ENCODE peak calls at places on chromosomes 16 and 17, in nine cellular contexts. J is SJSA1; B is upper lobe of right lung; W is sigmoid colon; P is cardiac muscle cell; Y is spleen; S is SK-N-SH; A is uterus; X is effector memory CD4-positive, alpha-beta T cell. T is an unnamed sample. For H3K36me3, the result is how much of the 10 kb centered on the place peaks cover.

GRCh38 chr17:50363217-50364060 is 9.5 kb downstream of the MRPL27 start:
- DNase-seq in A (no peak), W (peak), S (peak), J (peak), Y (no peak), B (no peak), X (no peak), P (peak), T (no peak)

GRCh38 chr17:69733171-69734014 is 318.9 kb downstream of the MAP2K6 start:
- DNase-seq in A (no peak), X (no peak), W (no peak), J (peak), P (peak), S (no peak), Y (no peak), B (no peak), T (peak)

GRCh38 chr17:77437017-77437416 is 296.2 kb downstream of the SEC14L1 start:
- DNase-seq in P (peak), S (peak), Y (peak), J (no peak), B (no peak), A (no peak), W (peak), X (no peak), T (no peak)

GRCh38 chr16:17561056-17561455 is 90.3 kb upstream of the XYLT1 start:
- DNase-seq in X (no peak), W (no peak), S (no peak), B (no peak), J (no peak), Y (no peak), A (no peak), P (no peak), T (no peak)

GRCh38 chr17:42212382-42212781 is 18.1 kb upstream of the GHDC start:
- DNase-seq in P (no peak), X (no peak), S (no peak), W (no peak), B (no peak), A (no peak), J (no peak), Y (no peak), T (no peak)

GRCh38 chr16:81624718-81625543 is 154.2 kb upstream of the PLCG2 start:
- DNase-seq in J (no peak), A (no peak), W (no peak), P (no peak), Y (no peak), B (no peak), S (no peak), X (no peak), T (no peak)

GRCh38 chr16:68331879-68332410 is 21.1 kb downstream of the PRMT7 start:
- DNase-seq in W (no peak), X (no peak), J (no peak), B (no peak), P (no peak), A (no peak), Y (no peak), S (no peak), T (no peak)

GRCh38 chr16:22220714-22221113 is 14.6 kb downstream of the EEF2K start:
- DNase-seq in W (no peak), J (no peak), B (no peak), S (no peak), X (no peak), A (no peak), P (no peak), Y (no peak), T (no peak)

GRCh38 chr17:47966079-47966519 is 4.8 kb upstream of the CDK5RAP3 start:
- DNase-seq in P (no peak), S (no peak), X (no peak), A (peak), Y (no peak), B (no peak), J (no peak), W (no peak), T (no peak)

DNA sequence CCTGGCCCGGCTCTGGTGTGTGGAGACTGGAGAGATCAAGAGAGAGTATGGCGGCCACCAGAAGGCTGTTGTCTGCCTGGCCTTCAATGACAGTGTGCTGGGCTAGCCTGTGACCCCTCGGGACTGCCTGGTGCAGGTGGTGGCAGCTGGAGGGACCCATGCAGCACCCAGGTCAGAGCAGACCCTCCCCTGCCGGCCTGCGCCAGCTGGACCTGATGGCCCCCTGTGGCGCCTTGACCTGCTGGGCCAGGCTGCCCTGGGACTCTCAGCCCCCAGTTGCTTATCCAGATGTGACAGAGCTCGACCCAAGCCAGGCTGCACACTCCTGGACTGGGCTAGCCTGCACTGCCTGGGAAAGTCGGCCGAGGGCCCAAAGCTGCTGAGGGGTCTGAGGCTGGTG is 1.9 kb downstream of the BRICD5 start:
- DNase-seq in P (no peak), B (no peak), X (no peak), W (no peak), J (no peak), Y (no peak), S (no peak), A (no peak), T (no peak)
- H3K36me3 ChIP-seq in P (under half), B (under half), X (under half), W (under half), J (half or more), Y (under half), S (under half), A (under half), T (half or more)

DNA sequence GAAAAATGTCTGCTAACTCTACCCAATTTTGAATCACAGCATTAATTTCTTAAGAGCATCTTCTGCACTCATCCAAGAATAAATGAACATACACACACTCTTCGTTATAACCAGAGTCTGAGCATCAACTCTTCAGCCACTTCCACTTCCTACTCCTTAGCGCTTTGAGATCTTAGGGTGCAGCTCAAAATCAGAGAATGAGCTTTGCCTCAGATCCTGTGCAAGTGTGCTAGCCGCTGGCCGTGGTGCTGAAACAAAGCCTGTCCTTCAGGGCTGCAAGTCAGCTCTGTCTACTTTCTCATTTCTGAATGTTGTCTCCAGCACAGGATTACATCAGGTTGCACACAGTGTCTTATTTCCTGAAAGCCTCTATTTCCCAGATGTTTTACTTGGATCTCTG is 165.4 kb downstream of the AIPL1 start:
- DNase-seq in P (peak), Y (no peak), S (no peak), A (no peak), X (no peak), J (no peak), B (no peak), W (no peak), T (no peak)
- H3K36me3 ChIP-seq in P (under half), Y (under half), S (under half), A (under half), X (under half), J (under half), B (under half), W (under half), T (under half)

DNA sequence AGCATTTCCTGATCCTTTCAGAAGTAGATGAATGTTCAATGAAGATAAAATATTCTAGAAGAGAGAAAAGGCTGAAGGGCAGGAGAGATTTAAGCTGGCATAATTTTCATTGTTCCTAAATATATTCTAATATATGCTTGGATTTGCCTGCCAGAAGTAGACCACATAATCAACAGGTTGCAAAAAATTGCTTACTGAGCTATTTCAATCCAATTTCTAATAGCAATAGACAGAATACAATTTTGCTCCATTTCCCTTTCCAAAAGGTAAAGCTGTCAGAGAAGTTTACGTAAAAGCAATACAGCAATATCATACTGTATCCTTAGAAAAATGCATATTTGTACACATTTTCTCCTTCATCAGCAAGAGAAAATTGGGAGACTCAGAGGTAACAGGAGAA is 237.3 kb downstream of the PMP22 start:
- DNase-seq in A (no peak), J (no peak), X (no peak), W (no peak), Y (no peak), P (no peak), B (no peak), S (no peak), T (no peak)
- H3K36me3 ChIP-seq in A (under half), J (under half), X (under half), W (under half), Y (under half), P (under half), B (under half), S (under half), T (under half)

DNA sequence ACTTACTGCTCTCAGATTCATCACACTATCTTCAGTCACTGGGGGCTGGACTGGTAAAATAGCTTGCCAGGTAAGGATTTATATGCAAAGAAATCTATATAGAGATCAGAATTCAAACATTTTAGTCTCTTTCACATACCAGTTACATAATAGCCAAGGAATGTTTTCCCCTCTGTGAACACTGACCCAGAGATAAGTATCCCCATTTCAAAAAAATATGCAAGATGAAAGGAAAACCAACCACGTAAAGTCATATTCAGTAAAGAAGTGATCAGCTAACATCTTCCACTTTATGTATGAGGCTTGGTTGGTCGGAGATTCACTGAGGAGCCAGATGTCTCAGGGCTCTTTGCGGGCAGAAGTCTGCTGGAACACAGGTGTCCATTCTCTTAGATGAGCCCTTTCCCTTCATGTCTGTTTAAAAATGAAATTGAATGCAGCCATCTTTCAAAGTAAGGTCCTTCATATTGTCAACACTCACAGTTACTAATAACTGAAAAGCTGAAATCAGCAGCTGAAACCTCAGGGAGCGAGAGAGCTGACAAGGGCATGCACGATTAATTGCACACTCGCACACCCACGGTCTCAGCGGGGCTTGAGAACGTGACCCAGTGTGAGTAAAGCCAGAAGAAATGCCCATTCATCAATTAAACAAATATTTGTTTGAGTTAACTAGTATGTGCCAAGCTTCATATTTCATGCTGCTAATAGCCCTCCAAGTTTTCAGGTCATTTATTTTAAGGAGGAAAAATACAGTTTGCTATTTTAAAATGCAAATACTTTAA is 161.2 kb downstream of the MRTFB start:
- DNase-seq in S (no peak), J (no peak), W (no peak), A (no peak), B (no peak), X (no peak), P (no peak), Y (no peak), T (no peak)
- H3K36me3 ChIP-seq in S (under half), J (under half), W (under half), A (under half), B (under half), X (under half), P (under half), Y (under half), T (under half)

DNA sequence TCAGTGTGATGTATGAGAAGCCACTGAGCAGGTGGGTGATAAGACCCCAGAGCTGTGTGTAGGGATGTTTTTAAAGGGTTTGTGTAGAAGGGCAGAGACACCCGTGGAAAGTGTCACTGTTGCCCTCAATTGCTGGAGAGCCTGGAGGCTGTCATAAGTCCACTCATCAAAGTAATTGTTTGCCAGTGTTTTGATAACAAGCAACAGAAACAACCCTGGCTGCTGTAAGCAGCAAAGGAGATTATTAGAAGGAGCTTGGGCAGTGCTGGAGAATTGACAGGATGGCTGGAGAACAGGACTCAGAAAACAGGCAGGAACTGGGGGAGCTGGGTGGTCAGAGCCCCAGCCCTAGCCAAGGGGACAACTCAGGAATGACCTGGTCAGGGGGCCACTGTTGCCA is 119.6 kb downstream of the CCDC182 start:
- DNase-seq in J (no peak), Y (no peak), A (no peak), B (no peak), P (no peak), W (no peak), S (peak), X (no peak), T (no peak)
- H3K36me3 ChIP-seq in J (under half), Y (under half), A (under half), B (under half), P (under half), W (under half), S (under half), X (under half), T (half or more)

GRCh38 chr17:13000561-13000960 is 17.3 kb downstream of the ELAC2 start:
- DNase-seq in B (no peak), A (no peak), Y (no peak), S (no peak), X (no peak), J (no peak), P (no peak), W (peak), T (no peak)

GRCh38 chr17:13002761-13003453 is 14.9 kb downstream of the ELAC2 start:
- DNase-seq in W (peak), B (peak), S (peak), Y (no peak), X (peak), J (peak), P (peak), A (peak), T (peak)

GRCh38 chr17:13003454-13003851 is 14.4 kb downstream of the ELAC2 start:
- DNase-seq in S (no peak), J (no peak), B (no peak), A (no peak), W (peak), Y (peak), X (no peak), P (no peak), T (no peak)

GRCh38 chr17:13003927-13004326 is 13.9 kb downstream of the ELAC2 start:
- DNase-seq in J (no peak), W (peak), X (no peak), P (no peak), S (no peak), Y (no peak), B (no peak), A (no peak), T (no peak)

GRCh38 chr17:13001991-13002615 is 15.7 kb downstream of the ELAC2 start:
- DNase-seq in Y (no peak), J (no peak), W (peak), P (peak), X (no peak), A (no peak), B (no peak), S (no peak), T (no peak)
- H3K36me3 ChIP-seq in Y (half or more), J (half or more), W (half or more), P (half or more), X (half or more), A (under half), B (half or more), S (half or more), T (half or more)

DNA sequence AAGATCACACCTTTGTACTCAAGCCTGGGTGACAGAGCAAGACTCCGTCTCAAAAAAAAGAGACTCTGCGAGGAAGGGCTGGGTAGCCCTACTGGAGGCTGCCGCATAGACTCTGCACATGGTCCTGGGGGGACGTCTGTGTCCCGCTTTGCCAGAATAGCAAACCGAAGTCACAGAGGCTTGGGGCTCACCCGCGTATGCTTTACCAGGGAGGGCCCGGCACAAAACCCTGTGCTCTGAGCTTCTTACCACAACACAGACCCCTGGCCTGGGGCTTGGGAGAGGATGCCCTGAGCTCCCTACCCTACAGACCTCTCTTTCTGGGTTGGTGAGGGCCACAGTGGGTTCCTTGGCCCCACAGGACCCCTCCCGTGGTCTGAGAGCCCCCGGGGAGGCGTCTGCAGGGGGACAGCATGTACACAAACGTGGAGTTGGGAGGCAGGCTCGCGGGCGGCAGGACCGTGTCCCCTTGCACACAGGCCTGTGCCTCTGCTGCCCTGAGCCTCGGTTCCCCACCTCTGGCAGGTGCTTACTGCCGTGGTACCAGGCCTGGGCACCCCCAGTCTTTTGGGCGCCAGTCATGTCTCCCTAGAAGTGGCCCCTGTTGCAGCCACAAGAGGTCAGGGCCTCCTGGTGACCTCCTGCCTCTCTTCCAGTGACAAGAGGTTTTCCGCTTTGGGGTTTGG is 13.8 kb downstream of the CPNE7 start:
- DNase-seq in A (no peak), Y (no peak), B (no peak), W (no peak), J (no peak), X (no peak), P (no peak), S (no peak), T (no peak)
- H3K36me3 ChIP-seq in A (under half), Y (under half), B (under half), W (under half), J (under half), X (under half), P (under half), S (under half), T (under half)

DNA sequence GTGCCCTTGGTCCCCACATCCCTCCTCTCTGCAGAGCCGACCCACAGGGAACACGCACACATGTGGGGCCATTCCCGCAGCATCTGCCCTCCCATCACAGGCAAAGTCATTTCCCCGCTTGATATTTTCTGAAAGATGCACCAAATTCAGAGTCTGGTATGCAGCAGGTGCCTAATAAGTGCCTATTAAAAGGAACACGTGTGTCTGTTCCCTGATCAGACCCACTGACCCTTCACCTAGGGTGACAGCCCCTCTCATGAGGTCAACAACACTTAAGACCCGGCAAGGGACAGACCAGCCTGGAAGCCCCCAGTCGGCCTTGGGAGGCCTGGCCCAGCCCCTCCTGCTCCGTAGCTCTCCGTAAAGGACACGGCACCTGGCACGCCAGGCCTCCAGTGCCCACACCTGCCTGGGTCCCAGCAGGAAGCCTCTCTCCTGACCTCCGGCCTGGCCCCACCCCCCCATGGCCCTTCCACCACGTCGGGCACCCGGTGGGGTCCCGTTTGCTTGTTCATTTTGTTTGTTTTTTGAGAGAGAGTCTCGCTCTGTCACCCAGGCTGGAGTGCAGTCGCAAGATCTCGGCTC is 20.0 kb downstream of the UNKL start:
- DNase-seq in S (no peak), B (no peak), X (no peak), P (no peak), W (no peak), Y (no peak), A (no peak), J (no peak), T (no peak)
- H3K36me3 ChIP-seq in S (under half), B (half or more), X (half or more), P (under half), W (under half), Y (half or more), A (under half), J (under half), T (under half)